ENCODE peak calls at places on chromosome 16, in seven cellular contexts. R is stimulated activated effector memory CD8-positive, alpha-beta T cell treated with anti-CD3 and anti-CD28 coated beads, Interleukin-12 subunit alpha, Interleukin-12 subunit beta, amount 100 ng/mL, for 72 hours; O is T-helper 2 cell; T is pons; P is activated naive CD8-positive, alpha-beta T cell treated with anti-CD3 and anti-CD28 coated beads, Interleukin-2, amount 50 U/mL, for 24 hours; Z is activated CD4-positive, alpha-beta T cell treated with anti-CD3 and anti-CD28 coated beads, Interleukin-2, amount 50 U/mL, for 1 hour; L is frontal cortex. S is an unnamed sample.
A peak's percentile ranks its signal among the peaks of the same experiment; 100 is the strongest.

GRCh38 chr16:73371584-73372319 is 323.8 kb upstream of the ZFHX3 start:
- DNase-seq in R (no peak), O (no peak), T (no peak), P (no peak), Z (no peak), L (no peak), S (no peak)

GRCh38 chr16:67270931-67271338 is 8.4 kb upstream of the PLEKHG4 start:
- DNase-seq in R (no peak), O (no peak), T (no peak), P (no peak), Z (no peak), L (no peak), S (no peak)

GRCh38 chr16:82814059-82814458 is 187.3 kb downstream of the CDH13 start:
- DNase-seq in R (no peak), O (no peak), T (no peak), P (no peak), Z (no peak), L (no peak), S (no peak)

GRCh38 chr16:79784007-79784406 is 183.5 kb upstream of the MAF start:
- DNase-seq in R (no peak), O (no peak), T (no peak), P (no peak), Z (no peak), L (no peak), S (no peak)

GRCh38 chr16:66225696-66226095 is 140.8 kb upstream of the CDH5 start:
- DNase-seq in R (no peak), O (no peak), T (no peak), P (no peak), Z (no peak), L (no peak), S (no peak)

GRCh38 chr16:71461686-71462648 is at the start of gene ZNF23:
- DNase-seq in R (peak; percentile 71), O (peak; percentile 49), T (peak; percentile 62), P (peak; percentile 84), Z (peak; percentile 72), L (peak; percentile 86), S (peak; percentile 80)

GRCh38 chr16:66668777-66669444 is 27.6 kb downstream of the CMTM4 start:
- DNase-seq in R (no peak), O (no peak), T (no peak), P (no peak), Z (no peak), L (no peak), S (no peak)

GRCh38 chr16:54178491-54178976 is 108.1 kb downstream of the IRX3 start:
- DNase-seq in R (no peak), O (no peak), T (no peak), P (no peak), Z (no peak), L (no peak), S (no peak)

GRCh38 chr16:64638804-64639203 is 483.1 kb downstream of the CDH11 start:
- DNase-seq in R (no peak), O (no peak), T (no peak), P (no peak), Z (no peak), L (no peak), S (no peak)

GRCh38 chr16:66212426-66212825 is 154.1 kb upstream of the CDH5 start:
- DNase-seq in R (no peak), O (no peak), T (no peak), P (no peak), Z (no peak), L (no peak), S (no peak)

GRCh38 chr16:81717662-81718189 is 61.4 kb upstream of the PLCG2 start:
- DNase-seq in R (no peak), O (no peak), T (no peak), P (no peak), Z (no peak), L (no peak), S (no peak)

GRCh38 chr16:324451-325334 is 27.8 kb downstream of the AXIN1 start:
- DNase-seq in R (no peak), O (peak; percentile 55), T (no peak), P (peak; percentile 54), Z (peak; percentile 74), L (no peak), S (no peak)

GRCh38 chr16:51538707-51539604 is 387.9 kb upstream of the SALL1 start:
- DNase-seq in R (no peak), O (no peak), T (peak; percentile 32), P (no peak), Z (no peak), L (no peak), S (peak; percentile 13)

GRCh38 chr16:82995927-82996441 is 369.2 kb downstream of the CDH13 start:
- DNase-seq in R (no peak), O (no peak), T (no peak), P (no peak), Z (no peak), L (no peak), S (no peak)

GRCh38 chr16:56247018-56247417 is 55.7 kb downstream of the GNAO1 start:
- DNase-seq in R (no peak), O (no peak), T (no peak), P (no peak), Z (no peak), L (no peak), S (no peak)

GRCh38 chr16:68760671-68761275 is 23.7 kb downstream of the CDH1 start:
- DNase-seq in R (no peak), O (no peak), T (peak; percentile 81), P (peak; percentile 66), Z (no peak), L (no peak), S (no peak)

GRCh38 chr16:66176111-66176510 is 190.4 kb upstream of the CDH5 start:
- DNase-seq in R (no peak), O (no peak), T (no peak), P (no peak), Z (no peak), L (no peak), S (no peak)

GRCh38 chr16:83374951-83375350 is 432.8 kb upstream of the HSBP1 start:
- DNase-seq in R (no peak), O (no peak), T (no peak), P (no peak), Z (no peak), L (no peak), S (no peak)

GRCh38 chr16:23504076-23504452 is 6.2 kb downstream of the GGA2 start:
- DNase-seq in R (no peak), O (no peak), T (no peak), P (no peak), Z (no peak), L (no peak), S (no peak)

GRCh38 chr16:4372578-4373355 is 1.1 kb downstream of the VASN start:
- DNase-seq in R (no peak), O (no peak), T (peak; percentile 48), P (no peak), Z (no peak), L (no peak), S (no peak)

GRCh38 chr16:51592013-51592501 is 441.0 kb upstream of the SALL1 start:
- DNase-seq in R (no peak), O (no peak), T (no peak), P (no peak), Z (no peak), L (no peak), S (no peak)

GRCh38 chr16:88744839-88745521 is 38.7 kb downstream of the CTU2 start:
- DNase-seq in R (no peak), O (no peak), T (no peak), P (no peak), Z (no peak), L (no peak), S (no peak)

GRCh38 chr16:23869052-23869451 is 33.3 kb downstream of the PRKCB start:
- DNase-seq in R (no peak), O (no peak), T (no peak), P (no peak), Z (no peak), L (no peak), S (no peak)

GRCh38 chr16:22635345-22635744 is 124.7 kb downstream of the NPIPB5 start:
- DNase-seq in R (no peak), O (no peak), T (no peak), P (no peak), Z (no peak), L (no peak), S (no peak)